ENCODE peak calls at places on chromosome 6, in eight cellular contexts. F is BE2C; H is tibial nerve; P is aorta; E is HCT116; V is effector memory CD4-positive, alpha-beta T cell; B is CD8-positive, alpha-beta memory T cell; O is heart right ventricle. C is an unnamed sample. For H3K27me3, the result is how much of the 10 kb centered on the place peaks cover.

GRCh38 chr6:33166811-33167210 is 25.5 kb downstream of the COL11A2 start:
- DNase-seq in F (no peak), H (no peak), P (no peak), E (no peak), V (no peak), B (no peak), O (no peak), C (peak)

GRCh38 chr6:36820700-36821580 is 18.3 kb downstream of the CPNE5 start:
- DNase-seq in F (no peak), H (no peak), P (no peak), E (no peak), V (no peak), B (no peak), O (no peak), C (peak)

GRCh38 chr6:69729870-69730449 is 66.8 kb downstream of the LMBRD1 start:
- DNase-seq in F (no peak), H (no peak), P (no peak), E (no peak), V (no peak), B (no peak), O (no peak), C (no peak)

GRCh38 chr6:155142902-155143609 is 120.8 kb upstream of the CLDN20 start:
- DNase-seq in F (no peak), H (no peak), P (no peak), E (no peak), V (no peak), B (no peak), O (no peak), C (peak)

GRCh38 chr6:27687154-27688013 is 214.5 kb upstream of the ZNF184 start:
- DNase-seq in F (peak), H (peak), P (peak), E (peak), V (peak), B (peak), O (peak), C (peak)

GRCh38 chr6:11803596-11803981 is 25.0 kb upstream of the ADTRP start:
- DNase-seq in F (no peak), H (no peak), P (no peak), E (no peak), V (no peak), B (no peak), O (no peak), C (no peak)

GRCh38 chr6:28511628-28512300 is 3.8 kb downstream of the GPX6 start:
- DNase-seq in F (no peak), H (no peak), P (no peak), E (no peak), V (no peak), B (no peak), O (no peak), C (no peak)

GRCh38 chr6:53894086-53894485 is 99.3 kb downstream of the LRRC1 start:
- DNase-seq in F (no peak), H (no peak), P (no peak), E (no peak), V (no peak), B (peak), O (no peak), C (no peak)

GRCh38 chr6:30463651-30464618 is 25.4 kb upstream of the HLA-E start:
- DNase-seq in F (no peak), H (no peak), P (peak), E (no peak), V (peak), B (peak), O (peak), C (no peak)

GRCh38 chr6:134182528-134182927 is 130.1 kb upstream of the SLC2A12 start:
- DNase-seq in F (no peak), H (no peak), P (no peak), E (no peak), V (no peak), B (no peak), O (no peak), C (no peak)

GRCh38 chr6:9646346-9647042 is 768.4 kb downstream of the TFAP2A start:
- DNase-seq in F (no peak), H (peak), P (no peak), E (no peak), V (no peak), B (no peak), O (no peak), C (no peak)

GRCh38 chr6:134447423-134447822 is 129.5 kb upstream of the SGK1 start:
- DNase-seq in F (no peak), H (no peak), P (no peak), E (no peak), V (no peak), B (no peak), O (no peak), C (no peak)

GRCh38 chr6:144767066-144767465 is 481.9 kb downstream of the UTRN start:
- DNase-seq in F (no peak), H (no peak), P (no peak), E (no peak), V (no peak), B (no peak), O (no peak), C (no peak)

GRCh38 chr6:117483004-117483644 is 650 bp downstream of the DCBLD1 start:
- DNase-seq in F (peak), H (no peak), P (peak), E (no peak), V (no peak), B (peak), O (peak), C (peak)

GRCh38 chr6:16812993-16813392 is 51.7 kb upstream of the ATXN1 start:
- DNase-seq in F (no peak), H (no peak), P (no peak), E (no peak), V (no peak), B (no peak), O (no peak), C (no peak)

GRCh38 chr6:141264101-141264500 is 868.6 kb upstream of the GJE1 start:
- DNase-seq in F (no peak), H (no peak), P (no peak), E (no peak), V (no peak), B (no peak), O (no peak), C (no peak)

GRCh38 chr6:143950874-143951273 is 57.2 kb downstream of the PLAGL1 start:
- DNase-seq in F (no peak), H (no peak), P (no peak), E (no peak), V (no peak), B (no peak), O (no peak), C (no peak)

GRCh38 chr6:18019539-18020534 is 32.4 kb upstream of the KIF13A start:
- DNase-seq in F (no peak), H (no peak), P (peak), E (no peak), V (no peak), B (no peak), O (peak), C (no peak)

GRCh38 chr6:170423030-170423429 is 116.5 kb downstream of the FAM120B start:
- DNase-seq in F (no peak), H (no peak), P (no peak), E (no peak), V (no peak), B (no peak), O (no peak), C (peak)

DNA sequence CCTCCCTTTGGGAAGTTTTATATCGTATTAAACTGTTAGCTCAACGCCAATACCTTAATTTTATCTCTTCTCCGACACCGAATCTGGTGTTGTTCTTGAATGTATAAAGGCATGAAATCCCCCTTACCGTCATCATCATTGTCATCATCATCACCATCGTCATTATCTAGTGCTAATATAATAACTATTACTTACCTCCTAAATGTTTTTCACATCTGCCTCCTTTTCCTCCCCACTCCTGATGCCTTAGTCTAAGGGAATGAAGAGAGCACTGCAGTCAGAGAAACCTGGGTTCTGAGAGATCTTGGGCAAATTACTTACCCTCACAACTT is 691 bp upstream of the ZBTB24 start:
- DNase-seq in F (no peak), H (no peak), P (no peak), E (peak), V (no peak), B (no peak), O (no peak), C (no peak)
- H3K4me3 ChIP-seq in F (peak), H (peak), P (peak), E (peak), V (peak), B (peak), O (peak), C (peak)

DNA sequence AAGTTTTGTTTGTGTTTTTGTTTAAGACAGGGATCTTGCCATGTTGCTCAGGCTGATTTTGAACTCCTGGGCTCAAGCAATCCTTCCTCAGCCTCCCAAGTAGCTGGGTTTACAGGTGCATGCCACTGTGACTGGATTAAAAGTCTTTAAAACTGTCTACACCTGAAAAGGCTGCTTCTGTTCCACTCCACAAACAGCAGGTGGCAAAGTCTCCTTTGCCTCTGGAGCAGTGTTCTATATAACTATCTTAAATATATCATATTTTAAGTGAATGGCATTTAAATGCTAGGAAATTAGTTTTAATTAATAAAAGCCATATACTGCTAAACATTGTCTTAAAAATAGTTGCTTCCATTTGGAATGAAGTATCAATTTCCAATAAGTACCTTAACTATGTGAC is 89.2 kb upstream of the BCLAF1 start:
- DNase-seq in F (no peak), H (no peak), P (no peak), E (no peak), V (no peak), B (no peak), O (no peak), C (no peak)
- H3K27me3 ChIP-seq in F (under half), H (under half), P (under half), E (under half), V (under half), B (under half), O (under half), C (under half)

GRCh38 chr6:118675225-118675624 is 23.8 kb upstream of the CEP85L start:
- DNase-seq in F (no peak), H (no peak), P (no peak), E (no peak), V (no peak), B (no peak), O (no peak), C (no peak)
- H3K4me3 ChIP-seq in F (no peak), H (no peak), P (no peak), E (no peak), V (no peak), B (no peak), O (no peak), C (no peak)

GRCh38 chr6:87705070-87705691 is 3.1 kb upstream of the AKIRIN2 start:
- DNase-seq in F (no peak), H (no peak), P (no peak), E (no peak), V (no peak), B (no peak), O (no peak), C (no peak)
- H3K27me3 ChIP-seq in F (under half), H (under half), P (under half), E (under half), V (under half), B (under half), O (under half), C (under half)

GRCh38 chr6:23455754-23456153 is 670.3 kb upstream of the NRSN1 start:
- DNase-seq in F (no peak), H (no peak), P (no peak), E (no peak), V (no peak), B (no peak), O (no peak), C (no peak)
- H3K4me3 ChIP-seq in F (no peak), H (no peak), P (no peak), E (no peak), V (no peak), B (no peak), O (no peak), C (no peak)

GRCh38 chr6:13554929-13555333 is 19.5 kb upstream of the SIRT5 start:
- DNase-seq in F (no peak), H (no peak), P (no peak), E (no peak), V (no peak), B (no peak), O (peak), C (peak)
- H3K27me3 ChIP-seq in F (under half), H (under half), P (under half), E (under half), V (under half), B (under half), O (under half), C (under half)

GRCh38 chr6:127519469-127519785 is 292 bp upstream of the MTCL3 start:
- DNase-seq in F (no peak), H (no peak), P (no peak), E (no peak), V (no peak), B (no peak), O (no peak), C (no peak)

GRCh38 chr6:127518710-127519468 is at the start of gene MTCL3:
- DNase-seq in F (peak), H (no peak), P (no peak), E (no peak), V (no peak), B (no peak), O (peak), C (peak)

GRCh38 chr6:127517698-127518097 is 1.4 kb downstream of the MTCL3 start:
- DNase-seq in F (no peak), H (no peak), P (no peak), E (no peak), V (no peak), B (no peak), O (no peak), C (no peak)

GRCh38 chr6:127518212-127518709 is 874 bp downstream of the MTCL3 start:
- DNase-seq in F (peak), H (no peak), P (no peak), E (no peak), V (no peak), B (no peak), O (no peak), C (peak)

DNA sequence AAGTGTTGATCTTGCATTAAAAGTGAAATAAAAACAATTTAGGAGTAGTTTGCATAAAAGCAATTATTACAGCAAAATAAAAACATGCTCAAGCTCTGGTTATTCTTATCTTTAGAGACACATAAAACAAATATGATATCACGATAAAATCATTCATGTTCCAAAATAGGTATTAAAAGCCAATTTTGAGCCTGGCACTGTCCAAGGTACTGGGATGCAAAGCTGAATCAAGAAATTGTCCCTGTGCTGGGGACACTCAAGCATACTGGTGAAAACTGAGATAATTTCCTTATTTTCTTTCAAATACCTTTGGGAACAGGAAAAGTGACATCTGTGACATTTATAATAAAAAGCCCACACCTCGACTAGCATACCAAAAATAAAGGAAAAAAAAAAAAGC is 926 bp upstream of the MTCL3 start:
- DNase-seq in F (no peak), H (no peak), P (no peak), E (no peak), V (no peak), B (no peak), O (no peak), C (no peak)
- H3K4me3 ChIP-seq in F (peak), H (no peak), P (no peak), E (no peak), V (no peak), B (no peak), O (no peak), C (no peak)

GRCh38 chr6:44980841-44981240 is 347.3 kb upstream of the RUNX2 start:
- DNase-seq in F (no peak), H (no peak), P (no peak), E (no peak), V (no peak), B (no peak), O (no peak), C (no peak)

GRCh38 chr6:44989391-44989790 is 338.7 kb upstream of the RUNX2 start:
- DNase-seq in F (no peak), H (no peak), P (no peak), E (no peak), V (no peak), B (no peak), O (no peak), C (no peak)

GRCh38 chr6:44983467-44984365 is 344.4 kb upstream of the RUNX2 start:
- DNase-seq in F (no peak), H (no peak), P (no peak), E (no peak), V (no peak), B (no peak), O (no peak), C (no peak)

GRCh38 chr6:44985006-44985405 is 343.1 kb upstream of the RUNX2 start:
- DNase-seq in F (no peak), H (no peak), P (no peak), E (no peak), V (no peak), B (no peak), O (no peak), C (no peak)
- H3K27me3 ChIP-seq in F (under half), H (under half), P (under half), E (under half), V (under half), B (under half), O (under half), C (under half)

GRCh38 chr6:128491041-128491642 is 29.3 kb downstream of the PTPRK start:
- DNase-seq in F (no peak), H (no peak), P (no peak), E (peak), V (no peak), B (no peak), O (no peak), C (no peak)
- H3K4me3 ChIP-seq in F (peak), H (peak), P (no peak), E (peak), V (no peak), B (no peak), O (peak), C (no peak)